ENCODE peak calls at places on chromosomes 13 and 19, in ten cellular contexts. O, F, Z, M, N, C, K, S, H and J are unnamed samples.

GRCh38 chr13:114010401-114011101 is 36.7 kb upstream of the C13orf46 start:
- DNase-seq in S (no peak), K (no peak), H (peak; percentile 57), F (peak; percentile 71), O (no peak), N (no peak), M (no peak), C (no peak), Z (no peak), J (no peak)

GRCh38 chr19:2408247-2408646 is 19.1 kb downstream of the TIMM13 start:
- DNase-seq in M (no peak), H (no peak), K (no peak), N (no peak), F (peak; percentile 51), S (no peak), Z (no peak), O (no peak), C (no peak), J (no peak)

GRCh38 chr19:29724102-29724641 is 9.1 kb upstream of the C19orf12 start:
- DNase-seq in F (no peak), S (no peak), C (no peak), M (no peak), O (no peak), N (no peak), K (no peak), Z (peak; percentile 5), H (no peak), J (no peak)

GRCh38 chr19:33530261-33530660 is 8.7 kb upstream of the PEPD start:
- DNase-seq in K (no peak), N (no peak), H (no peak), M (no peak), S (no peak), C (no peak), O (no peak), F (no peak), Z (no peak), J (no peak)

GRCh38 chr19:43524922-43525835 is 1.8 kb downstream of the ETHE1 start:
- DNase-seq in N (peak; percentile 85), H (peak; percentile 75), Z (peak; percentile 32), F (no peak), M (peak; percentile 80), O (peak; percentile 74), C (peak; percentile 61), K (peak; percentile 25), S (peak; percentile 49), J (no peak)

GRCh38 chr13:83827338-83827737 is 54.9 kb downstream of the SLITRK1 start:
- DNase-seq in F (no peak), S (no peak), M (no peak), K (no peak), O (no peak), C (no peak), Z (no peak), N (no peak), H (no peak), J (no peak)

GRCh38 chr19:34595683-34596082 is 81.3 kb downstream of the SCGB2B2 start:
- DNase-seq in F (peak; percentile 36), M (no peak), C (no peak), H (no peak), O (no peak), Z (no peak), S (no peak), N (no peak), K (no peak), J (no peak)

GRCh38 chr13:62631614-62632013 is 1216.0 kb upstream of the PCDH20 start:
- DNase-seq in H (no peak), F (no peak), Z (peak; percentile 25), K (no peak), O (no peak), C (no peak), M (peak; percentile 41), N (no peak), S (no peak), J (no peak)

GRCh38 chr19:41696402-41697197 is 8.5 kb upstream of the CEACAM7 start:
- DNase-seq in S (no peak), C (no peak), N (no peak), Z (no peak), O (peak; percentile 21), H (peak; percentile 48), F (no peak), M (no peak), K (no peak), J (no peak)

GRCh38 chr19:49490287-49491029 is 3.0 kb downstream of the RPL13A start:
- DNase-seq in C (no peak), K (no peak), S (no peak), Z (no peak), M (no peak), N (no peak), H (no peak), F (peak; percentile 78), O (no peak), J (no peak)

DNA sequence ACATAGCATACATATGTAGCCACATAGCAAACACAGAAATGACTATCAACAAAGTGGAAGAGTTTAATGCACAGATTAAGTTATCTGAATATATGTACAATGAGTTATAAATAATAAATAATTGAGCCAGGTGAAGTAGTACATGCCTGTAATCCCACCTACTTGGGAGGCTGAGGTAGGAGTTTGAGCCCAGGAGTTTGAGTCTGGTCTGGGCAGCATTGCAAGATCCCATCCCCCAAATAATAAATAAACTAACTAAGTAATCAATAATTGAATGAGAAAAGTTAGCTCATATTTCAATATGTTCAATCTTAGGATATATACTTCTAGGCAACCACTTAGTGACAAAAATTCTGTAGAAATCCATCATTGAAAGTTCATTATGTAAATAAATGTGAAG is 1.7 kb downstream of the CARD8 start:
- DNase-seq in S (no peak), C (no peak), Z (no peak), H (no peak), N (no peak), O (no peak), F (no peak), K (no peak), M (no peak), J (no peak)
- H3K4me3 ChIP-seq in S (no peak overlapping the region), C (no peak overlapping the region), Z (no peak overlapping the region), H (no peak overlapping the region), N (no peak overlapping the region), O (peak overlapping the region; percentile 71), F (no peak overlapping the region), K (no peak overlapping the region), M (no peak overlapping the region), J (no peak overlapping the region)

GRCh38 chr13:23467932-23468278 is 34.4 kb upstream of the SACS start:
- DNase-seq in N (no peak), C (no peak), S (no peak), M (no peak), K (no peak), H (no peak), O (no peak), F (no peak), Z (no peak), J (no peak)

GRCh38 chr13:23469901-23470525 is 36.5 kb upstream of the SACS start:
- DNase-seq in F (no peak), M (no peak), C (no peak), N (peak; percentile 6), K (no peak), S (no peak), H (no peak), Z (peak; percentile 83), O (no peak), J (peak; percentile 86)

GRCh38 chr13:23468811-23469210 is 35.3 kb upstream of the SACS start:
- DNase-seq in H (no peak), S (no peak), O (no peak), C (no peak), M (no peak), F (no peak), K (no peak), Z (no peak), N (no peak), J (no peak)

GRCh38 chr13:23466144-23467002 is 32.9 kb upstream of the SACS start:
- DNase-seq in H (peak; percentile 82), C (peak; percentile 42), S (peak; percentile 64), M (no peak), Z (peak; percentile 86), K (peak; percentile 78), F (peak; percentile 83), N (peak; percentile 76), O (peak; percentile 81), J (peak; percentile 80)

DNA sequence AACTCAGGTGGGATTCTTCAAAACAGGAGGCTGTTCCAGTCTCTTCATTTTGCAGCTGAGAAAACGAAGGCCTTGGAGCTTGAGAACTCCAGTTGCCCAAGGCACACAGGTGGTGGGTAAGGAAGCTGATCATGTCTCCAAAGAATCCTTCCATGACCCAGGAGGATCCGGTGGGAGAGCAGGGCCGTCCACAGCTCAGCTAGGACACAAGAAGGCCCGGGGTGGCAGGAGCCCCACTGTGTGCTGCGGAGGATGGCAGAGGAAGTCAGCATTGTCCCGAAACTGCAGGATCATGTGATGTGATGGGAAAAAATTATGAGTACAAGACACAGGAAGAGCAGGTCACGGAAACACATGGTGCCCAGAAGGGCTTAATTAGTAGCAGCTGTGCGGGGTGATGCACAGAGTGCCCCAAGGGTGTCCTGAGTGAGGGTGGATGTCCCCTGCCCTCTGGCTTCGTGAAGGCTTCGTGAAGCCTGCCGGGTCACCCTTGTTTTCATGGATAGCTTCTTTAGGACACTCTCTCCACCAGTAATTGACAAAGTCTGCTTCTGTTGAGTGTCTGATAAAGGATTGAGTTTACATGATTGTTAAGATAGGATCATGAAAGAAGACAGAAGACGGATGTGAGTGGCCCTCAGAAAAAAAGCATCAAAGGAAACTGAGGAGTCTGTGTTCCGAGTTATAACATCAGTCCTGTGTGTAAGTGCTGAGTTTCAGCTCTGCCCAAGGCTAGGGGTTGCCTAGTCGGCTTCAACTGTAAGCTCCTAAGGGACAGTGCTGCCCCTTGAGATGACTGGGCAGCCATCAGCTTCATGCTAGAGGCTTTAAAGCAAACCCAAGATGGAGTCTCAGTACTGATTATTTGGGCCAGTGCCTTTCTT is 33.8 kb upstream of the SACS start:
- DNase-seq in S (no peak), C (no peak), N (no peak), F (no peak), O (no peak), Z (peak; percentile 43), H (no peak), K (no peak), M (no peak), J (no peak)
- TF ChIP-seq CTCF in S (no peak), C (no peak), N (no peak), F (peak; percentile 4), O (no peak), Z (no peak), H (no peak), K (no peak), M (no peak), J (no peak)

DNA sequence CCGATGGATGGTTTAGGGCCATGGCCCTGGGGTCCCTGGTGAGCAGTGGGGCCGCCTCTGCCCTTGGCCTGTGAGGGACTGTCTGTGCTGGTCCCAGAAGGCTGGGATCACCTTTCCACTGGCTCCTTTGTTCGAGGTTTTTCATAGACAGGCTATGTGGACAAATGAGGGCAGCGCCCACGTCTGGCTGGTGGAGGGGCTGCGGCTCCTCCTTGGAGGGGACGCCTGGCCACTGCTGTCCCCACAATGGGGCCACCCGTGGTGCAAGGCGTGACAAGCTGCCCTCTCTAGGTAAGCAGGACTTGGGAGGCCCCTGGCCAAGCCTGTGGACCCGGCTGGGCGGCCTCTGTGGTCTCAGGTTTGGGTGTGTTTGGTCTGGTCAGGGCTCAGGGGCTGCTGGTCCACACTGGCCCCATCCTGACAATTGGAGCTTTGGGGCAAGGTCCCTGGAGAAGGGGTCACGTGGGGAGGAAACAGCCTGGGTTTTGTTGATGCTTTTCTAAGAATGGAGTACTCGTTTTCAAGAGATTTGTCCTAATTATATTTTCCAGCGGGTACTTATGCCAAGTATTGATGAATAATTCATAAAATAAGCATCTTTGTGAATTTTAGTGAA is 33.3 kb downstream of the MCF2L start:
- DNase-seq in Z (no peak), S (no peak), N (no peak), H (no peak), O (no peak), C (no peak), K (no peak), M (peak; percentile 62), F (no peak), J (no peak)
- H3K27ac ChIP-seq in Z (no peak overlapping the region), S (peak overlapping the region; percentile 50), N (no peak overlapping the region), H (no peak overlapping the region), O (no peak overlapping the region), C (no peak overlapping the region), K (no peak overlapping the region), M (peak overlapping the region; percentile 33), F (peak overlapping the region; percentile 37), J (no peak overlapping the region)

GRCh38 chr13:71864981-71865857 is 1.8 kb downstream of the DACH1 start:
- DNase-seq in Z (no peak), C (no peak), F (peak; percentile 83), N (no peak), M (no peak), O (peak; percentile 63), H (peak; percentile 55), S (peak; percentile 32), K (peak; percentile 16), J (peak; percentile 1)
- H3K4me3 ChIP-seq in Z (peak overlapping the region; percentile 27), C (peak overlapping the region; percentile 53), F (peak overlapping the region; percentile 81), N (peak overlapping the region; percentile 39), M (no peak overlapping the region), O (peak overlapping the region; percentile 61), H (peak overlapping the region; percentile 51), S (peak overlapping the region; percentile 78), K (peak overlapping the region; percentile 80), J (peak overlapping the region; percentile 61)